ENCODE peak calls at places on chromosomes 7 and 10, in nine cellular contexts. W is PC-3, V is neural progenitor cell, M is HCT116, S is GM23248, R is SK-N-SH, N is MM.1S, B is hepatocyte, P is GM23338. A is an unnamed sample.

GRCh38 chr10:13942030-13942429 is 355.3 kb downstream of the PRPF18 start:
- DNase-seq in P (no peak), B (no peak), N (no peak), W (no peak), R (no peak), V (no peak), S (no peak), M (no peak), A (no peak)

GRCh38 chr7:45696476-45696875 is 122.3 kb downstream of the ADCY1 start:
- DNase-seq in V (no peak), S (no peak), W (no peak), P (no peak), R (no peak), M (no peak), B (no peak), N (no peak), A (no peak)

GRCh38 chr7:106773228-106773627 is 91.9 kb upstream of the PIK3CG start:
- DNase-seq in S (peak), R (no peak), W (peak), M (peak), N (no peak), B (no peak), V (peak), P (peak), A (no peak)

GRCh38 chr7:112272921-112273561 is 66.5 kb downstream of the ZNF277 start:
- DNase-seq in W (no peak), N (peak), B (no peak), P (peak), M (no peak), S (peak), R (no peak), V (no peak), A (no peak)

GRCh38 chr10:122485670-122486069 is 24.3 kb downstream of the HTRA1 start:
- DNase-seq in W (no peak), S (no peak), V (no peak), R (no peak), B (peak), M (no peak), N (no peak), P (no peak), A (no peak)

GRCh38 chr10:102395677-102396197 is at the start of gene NFKB2:
- DNase-seq in N (peak), V (no peak), M (no peak), W (no peak), R (peak), B (peak), P (no peak), S (peak), A (peak)

GRCh38 chr10:3104251-3104918 is 37.0 kb downstream of the PFKP start:
- DNase-seq in N (no peak), B (no peak), M (no peak), S (no peak), P (no peak), W (no peak), V (no peak), R (no peak), A (no peak)

GRCh38 chr10:102407641-102407943 is 11.0 kb downstream of the PSD start:
- DNase-seq in B (no peak), W (no peak), M (no peak), V (no peak), S (no peak), P (no peak), N (no peak), R (no peak), A (no peak)

GRCh38 chr10:46255696-46256355 is 31.0 kb upstream of the ANTXRL start:
- DNase-seq in S (peak), P (peak), R (peak), W (peak), N (peak), M (peak), V (peak), B (peak), A (peak)

GRCh38 chr7:47483604-47484273 is 98.2 kb downstream of the TNS3 start:
- DNase-seq in P (peak), S (peak), W (peak), M (no peak), B (no peak), V (no peak), R (peak), N (no peak), A (peak)

GRCh38 chr10:47374611-47375536 is 9.2 kb downstream of the ZNF488 start:
- DNase-seq in P (no peak), N (no peak), B (no peak), S (peak), M (no peak), R (no peak), V (no peak), W (no peak), A (no peak)

GRCh38 chr10:17115683-17116082 is 13.9 kb downstream of the CUBN start:
- DNase-seq in W (peak), B (peak), V (no peak), M (peak), R (no peak), N (no peak), S (peak), P (peak), A (no peak)

DNA sequence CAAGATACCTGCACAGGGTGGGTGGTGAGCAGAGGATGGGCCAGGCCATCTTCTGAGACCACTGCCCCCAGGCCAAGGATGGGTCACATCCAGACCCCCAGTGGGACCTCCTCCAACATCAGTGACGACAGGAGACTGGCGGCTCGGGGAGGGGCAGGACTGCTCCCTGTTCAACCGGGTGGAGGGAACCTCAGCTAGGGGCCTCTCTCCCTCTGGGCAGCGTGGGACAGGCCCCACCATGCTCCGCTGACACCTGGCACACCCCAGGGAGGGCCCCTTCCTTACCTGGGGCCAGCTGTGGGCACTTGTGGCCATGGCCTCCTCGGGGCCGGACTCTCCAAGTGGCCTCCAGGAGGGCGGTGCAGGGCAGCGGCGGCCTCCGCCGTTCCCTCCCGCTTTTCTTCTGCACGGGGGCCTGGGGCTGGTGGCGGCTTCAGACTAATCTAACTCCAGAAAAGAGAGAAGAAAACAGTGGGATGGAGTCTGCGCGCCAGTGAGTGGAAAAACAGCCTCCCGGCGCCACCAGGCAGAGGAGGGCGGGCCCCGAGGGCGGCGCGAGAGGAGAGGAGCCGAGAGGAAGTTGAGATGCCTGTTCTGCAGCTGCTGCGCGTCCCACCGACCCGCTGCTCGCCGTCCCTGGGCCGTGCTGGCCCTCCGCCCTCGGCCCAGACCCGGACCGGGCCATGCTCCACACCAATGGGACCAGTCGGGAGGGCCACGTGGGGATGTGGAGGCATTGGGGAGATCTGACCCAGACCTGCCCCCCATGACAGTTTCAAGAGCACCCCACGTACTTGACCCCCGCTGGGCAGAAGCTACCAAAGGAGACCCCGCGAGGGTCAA is at the start of gene CALHM2:
- DNase-seq in R (peak), V (peak), P (peak), N (peak), M (no peak), S (peak), W (no peak), B (peak), A (no peak)
- TF ChIP-seq EZH2phosphoT487 in R (no peak), V (no peak), P (no peak), N (no peak), M (no peak), S (no peak), W (no peak), B (no peak), A (no peak)

GRCh38 chr7:50939026-50939425 is 156.3 kb upstream of the GRB10 start:
- DNase-seq in M (no peak), V (no peak), P (no peak), S (peak), B (no peak), W (no peak), R (no peak), N (no peak), A (no peak)
- TF ChIP-seq EZH2phosphoT487 in M (no peak), V (no peak), P (no peak), S (no peak), B (no peak), W (no peak), R (no peak), N (no peak), A (no peak)

DNA sequence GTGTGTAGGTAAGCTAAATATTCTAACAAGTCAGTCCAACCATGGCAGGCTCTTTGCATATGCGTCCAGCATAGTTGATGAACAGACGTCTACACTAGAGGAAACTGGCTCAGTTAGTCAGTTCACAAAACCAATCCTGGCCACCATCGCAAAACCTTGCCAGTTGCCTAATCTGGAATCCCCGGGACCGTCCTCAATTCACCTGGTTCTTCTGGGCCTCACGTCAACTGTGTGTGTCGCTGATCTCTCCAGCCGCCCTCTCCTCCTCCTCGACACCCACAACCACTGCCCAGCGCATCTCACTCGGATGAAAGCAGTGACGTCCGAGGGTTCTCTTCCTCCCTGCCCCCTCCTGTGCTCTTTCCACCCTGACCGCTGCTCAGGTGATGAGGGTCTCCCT is 217.8 kb upstream of the SH2B2 start:
- DNase-seq in W (no peak), V (no peak), B (no peak), P (no peak), R (no peak), S (no peak), N (no peak), M (no peak), A (no peak)
- TF ChIP-seq EZH2phosphoT487 in W (no peak), V (no peak), B (no peak), P (no peak), R (no peak), S (no peak), N (no peak), M (no peak), A (no peak)

GRCh38 chr10:74923556-74923955 is 97.2 kb downstream of the KAT6B start:
- DNase-seq in B (no peak), S (peak), P (peak), R (no peak), V (no peak), M (no peak), W (peak), N (no peak), A (peak)
- TF ChIP-seq EZH2phosphoT487 in B (no peak), S (no peak), P (no peak), R (no peak), V (no peak), M (no peak), W (no peak), N (no peak), A (no peak)

DNA sequence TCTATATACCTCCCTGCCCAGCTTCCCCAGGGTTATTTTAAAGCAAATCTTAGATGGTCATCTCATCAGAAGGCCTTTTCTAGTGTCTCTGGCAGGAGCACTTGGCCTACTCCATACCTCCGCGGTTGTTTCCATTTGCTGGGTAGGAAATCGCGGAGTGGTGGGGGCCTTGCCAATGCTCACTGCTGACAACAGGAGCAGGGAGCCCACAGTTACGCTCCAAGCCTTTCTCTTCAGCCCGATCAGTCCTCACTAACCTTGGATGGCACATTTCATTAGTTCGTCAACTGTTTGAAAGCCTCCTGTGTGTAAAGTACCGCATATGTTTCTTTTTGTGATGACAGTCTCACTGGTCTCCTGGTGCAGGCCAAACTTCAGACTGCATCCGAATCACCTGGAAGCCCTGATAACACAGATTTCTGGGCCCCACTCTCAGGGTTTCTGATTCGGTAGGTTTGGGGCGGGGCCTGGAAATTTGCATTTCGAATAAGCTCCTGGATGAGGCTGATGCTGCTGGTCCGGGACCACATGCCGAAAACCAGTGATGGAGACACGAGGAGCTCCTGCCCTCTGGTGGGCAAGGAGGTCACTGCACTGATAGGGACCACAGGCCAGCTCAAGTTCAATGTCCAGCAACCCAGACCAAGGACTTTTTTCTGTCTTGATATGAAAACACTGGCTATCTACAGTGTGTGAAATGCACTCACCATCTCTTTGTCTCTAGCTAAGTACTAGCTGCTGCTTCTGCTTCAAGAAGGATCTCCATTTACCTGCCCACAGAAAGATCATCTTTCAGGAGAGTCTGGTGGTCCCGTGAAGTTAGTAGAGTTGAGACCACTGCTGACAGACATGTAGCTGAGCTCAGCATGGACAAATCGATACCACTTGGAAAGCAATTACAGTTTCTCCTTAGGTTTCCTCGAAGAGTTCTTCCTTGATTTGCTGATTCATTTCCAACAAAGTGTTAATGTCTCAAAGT is 14.0 kb downstream of the LRGUK start:
- DNase-seq in S (peak), P (peak), B (peak), V (peak), M (peak), W (peak), R (peak), N (peak), A (peak)
- TF ChIP-seq EZH2phosphoT487 in S (no peak), P (no peak), B (no peak), V (no peak), M (no peak), W (no peak), R (no peak), N (no peak), A (no peak)

DNA sequence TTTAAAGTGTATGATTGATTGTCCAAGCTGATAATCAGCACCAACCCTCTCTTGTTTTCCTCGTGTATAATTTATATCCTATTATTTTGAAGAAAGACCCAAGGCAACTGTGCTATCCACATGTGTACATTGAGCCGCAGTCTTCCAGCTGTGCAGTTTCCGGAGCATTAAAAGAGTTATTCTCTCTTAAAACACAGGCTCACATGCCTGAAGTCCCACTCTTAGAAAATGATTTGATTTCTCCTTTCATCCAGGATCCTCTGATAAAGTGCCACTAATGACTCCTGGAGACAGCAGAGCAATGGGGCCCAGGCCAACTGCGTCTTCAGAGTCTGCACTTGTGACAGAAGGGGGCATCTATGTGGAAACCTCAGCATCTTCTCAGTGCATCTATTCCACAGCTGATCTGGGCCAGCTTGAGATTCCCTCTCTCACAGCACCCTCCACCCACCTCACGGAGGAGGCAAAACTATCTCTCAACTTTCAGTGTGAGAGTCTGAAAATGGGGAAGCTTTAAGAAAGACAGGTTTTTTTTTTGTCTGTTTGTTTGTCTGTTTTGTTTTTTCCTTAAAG is 482.1 kb upstream of the AKR1E2 start:
- DNase-seq in V (no peak), N (no peak), P (no peak), W (no peak), M (no peak), S (peak), R (no peak), B (no peak), A (no peak)
- TF ChIP-seq EZH2phosphoT487 in V (no peak), N (no peak), P (no peak), W (no peak), M (no peak), S (no peak), R (no peak), B (no peak), A (no peak)

GRCh38 chr10:133306941-133307379 is 1.7 kb downstream of the TUBGCP2 start:
- DNase-seq in S (no peak), N (no peak), R (no peak), P (no peak), B (no peak), M (no peak), W (no peak), V (no peak), A (no peak)
- TF ChIP-seq EZH2phosphoT487 in S (no peak), N (no peak), R (no peak), P (no peak), B (no peak), M (no peak), W (no peak), V (no peak), A (no peak)

GRCh38 chr7:139431459-139431858 is 52.0 kb downstream of the KLRG2 start:
- DNase-seq in S (no peak), R (no peak), M (no peak), V (peak), N (no peak), W (no peak), P (no peak), B (no peak), A (no peak)

GRCh38 chr7:139427029-139427420 is 56.4 kb downstream of the KLRG2 start:
- DNase-seq in R (no peak), N (no peak), S (no peak), P (no peak), M (no peak), B (no peak), V (no peak), W (no peak), A (no peak)

GRCh38 chr7:139427788-139428187 is 55.7 kb downstream of the KLRG2 start:
- DNase-seq in M (no peak), W (peak), N (no peak), V (no peak), P (no peak), S (no peak), B (no peak), R (no peak), A (no peak)

GRCh38 chr7:139430443-139430842 is 53.0 kb downstream of the KLRG2 start:
- DNase-seq in N (no peak), M (no peak), B (no peak), S (no peak), P (no peak), W (no peak), R (no peak), V (no peak), A (no peak)

DNA sequence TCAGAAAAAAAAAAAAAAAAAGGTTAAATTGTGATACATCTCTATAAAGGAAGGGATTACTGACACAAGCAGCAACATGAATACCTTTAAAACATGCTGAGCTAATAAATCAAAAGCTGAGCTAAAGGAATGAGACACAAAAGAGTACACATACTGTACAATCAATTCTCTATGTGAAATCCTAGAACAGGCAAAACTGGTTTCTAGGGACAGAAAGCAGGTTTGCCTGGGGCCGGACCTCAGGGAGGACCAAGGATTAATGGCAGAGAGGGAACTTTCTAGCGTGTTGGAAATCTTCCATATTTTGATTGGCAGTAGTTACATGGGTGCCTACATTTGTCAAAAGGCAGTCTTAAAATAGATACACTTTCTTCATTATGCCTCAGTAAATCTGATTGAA is 52.5 kb downstream of the KLRG2 start:
- DNase-seq in B (peak), R (no peak), S (no peak), M (peak), W (peak), N (no peak), V (no peak), P (no peak), A (no peak)
- TF ChIP-seq EZH2phosphoT487 in B (no peak), R (no peak), S (no peak), M (no peak), W (no peak), N (no peak), V (no peak), P (no peak), A (no peak)

GRCh38 chr7:80410081-80410480 is 101.8 kb downstream of the GNAT3 start:
- DNase-seq in W (no peak), B (no peak), M (no peak), V (peak), R (no peak), P (no peak), N (no peak), S (peak), A (no peak)
- TF ChIP-seq EZH2phosphoT487 in W (no peak), B (no peak), M (no peak), V (no peak), R (no peak), P (no peak), N (no peak), S (no peak), A (no peak)